ENCODE peak calls at places on chromosome 1, in seven cellular contexts. P is GM13976; V is NCI-H1694; C is germinal center; G is sigmoid colon; B is effector CD8-positive, alpha-beta T cell; L is dermis microvascular lymphatic vessel endothelial cell. U is an unnamed sample.

GRCh38 chr1:153617677-153618076 is 1.6 kb upstream of the S100A14 start:
- DNase-seq in B (peak), L (peak), P (peak), V (no peak), C (peak), G (peak), U (no peak)

GRCh38 chr1:164735315-164736052 is 176.5 kb downstream of the PBX1 start:
- DNase-seq in P (no peak), C (no peak), G (no peak), B (no peak), L (no peak), V (no peak), U (no peak)

GRCh38 chr1:51551848-51552296 is 32.8 kb upstream of the EPS15 start:
- DNase-seq in P (peak), L (no peak), V (no peak), C (no peak), B (no peak), G (no peak), U (no peak)

GRCh38 chr1:159076753-159077656 is at the start of gene AIM2:
- DNase-seq in G (no peak), V (no peak), C (peak), B (no peak), P (peak), L (no peak), U (no peak)

GRCh38 chr1:9904571-9904970 is 5.5 kb downstream of the CTNNBIP1 start:
- DNase-seq in P (no peak), V (no peak), B (no peak), G (no peak), L (no peak), C (no peak), U (no peak)

GRCh38 chr1:36885537-36886441 is 148.5 kb downstream of the GRIK3 start:
- DNase-seq in G (no peak), V (no peak), L (no peak), C (no peak), B (no peak), P (no peak), U (no peak)

GRCh38 chr1:220001095-220001501 is 45.2 kb downstream of the EPRS1 start:
- DNase-seq in C (no peak), L (peak), G (no peak), V (no peak), B (no peak), P (no peak), U (no peak)

GRCh38 chr1:212482352-212483153 is 49.8 kb downstream of the NENF start:
- DNase-seq in V (no peak), P (no peak), C (no peak), B (no peak), G (no peak), L (no peak), U (no peak)

GRCh38 chr1:106995970-106996369 is 60.5 kb upstream of the PRMT6 start:
- DNase-seq in G (no peak), B (no peak), P (peak), C (no peak), L (no peak), V (no peak), U (no peak)

GRCh38 chr1:172121071-172121717 is 279.9 kb downstream of the DNM3 start:
- DNase-seq in V (no peak), G (no peak), L (no peak), C (no peak), P (no peak), B (no peak), U (no peak)

GRCh38 chr1:50620680-50621329 is 197.6 kb upstream of the DMRTA2 start:
- DNase-seq in G (no peak), B (no peak), V (no peak), C (no peak), P (no peak), L (peak), U (no peak)

GRCh38 chr1:204338359-204338758 is 21.4 kb downstream of the PLEKHA6 start:
- DNase-seq in G (no peak), V (no peak), L (no peak), B (no peak), C (no peak), P (no peak), U (no peak)

GRCh38 chr1:98906361-98906760 is 98.3 kb downstream of the PLPPR5 start:
- DNase-seq in G (no peak), B (no peak), V (no peak), L (no peak), C (no peak), P (no peak), U (no peak)

GRCh38 chr1:35269190-35269988 is 880 bp downstream of the ZMYM4 start:
- DNase-seq in B (no peak), V (no peak), L (no peak), P (peak), C (peak), G (no peak), U (no peak)

GRCh38 chr1:155175927-155176371 is 2.3 kb downstream of the TRIM46 start:
- DNase-seq in V (peak), P (no peak), L (no peak), G (peak), B (no peak), C (no peak), U (no peak)

GRCh38 chr1:23957096-23957495 is 2.5 kb upstream of the PNRC2 start:
- DNase-seq in C (no peak), V (peak), L (no peak), P (no peak), G (no peak), B (no peak), U (no peak)

GRCh38 chr1:46526013-46526688 is 25.3 kb downstream of the KNCN start:
- DNase-seq in L (no peak), G (no peak), P (no peak), B (no peak), C (no peak), V (no peak), U (no peak)

GRCh38 chr1:181089017-181089776 is 697 bp downstream of the IER5 start:
- DNase-seq in B (no peak), G (no peak), L (no peak), C (peak), V (no peak), P (no peak), U (no peak)

GRCh38 chr1:33182452-33182851 is 609 bp upstream of the TRIM62 start:
- DNase-seq in C (no peak), V (peak), B (no peak), P (no peak), L (no peak), G (peak), U (no peak)

GRCh38 chr1:188669715-188670114 is 1807.9 kb downstream of the BRINP3 start:
- DNase-seq in L (no peak), C (no peak), B (no peak), V (peak), G (no peak), P (no peak), U (no peak)

GRCh38 chr1:213996320-213997022 is 8.7 kb downstream of the PROX1 start:
- DNase-seq in V (peak), B (no peak), C (no peak), L (no peak), G (no peak), P (no peak), U (no peak)

GRCh38 chr1:43994794-43995790 is 3.7 kb downstream of the CCDC24 start:
- DNase-seq in P (peak), L (no peak), V (no peak), B (no peak), C (no peak), G (no peak), U (peak)

GRCh38 chr1:48735753-48736152 is 40.9 kb downstream of the BEND5 start:
- DNase-seq in B (no peak), P (no peak), C (no peak), G (no peak), V (no peak), L (no peak), U (no peak)

GRCh38 chr1:23563003-23563402 is 3.7 kb upstream of the ID3 start:
- DNase-seq in C (no peak), L (no peak), B (no peak), V (no peak), P (no peak), G (peak), U (no peak)

GRCh38 chr1:22838965-22839364 is 128.3 kb downstream of the EPHB2 start:
- DNase-seq in L (no peak), G (no peak), B (no peak), P (no peak), V (no peak), C (no peak), U (no peak)

GRCh38 chr1:239457491-239458488 is 71.4 kb downstream of the CHRM3 start:
- DNase-seq in C (no peak), G (no peak), L (no peak), P (no peak), V (no peak), B (no peak), U (no peak)

GRCh38 chr1:22210176-22210575 is 67.3 kb upstream of the WNT4 start:
- DNase-seq in G (peak), B (no peak), L (no peak), V (no peak), C (no peak), P (no peak), U (no peak)

GRCh38 chr1:113542221-113542701 is 151.9 kb downstream of the MAGI3 start:
- DNase-seq in B (no peak), G (no peak), C (no peak), V (no peak), P (no peak), L (peak), U (no peak)

GRCh38 chr1:46493316-46494032 is 3.8 kb downstream of the DMBX1 start:
- DNase-seq in G (no peak), L (no peak), V (no peak), B (no peak), C (no peak), P (no peak), U (no peak)

GRCh38 chr1:95352767-95353166 is 118.8 kb downstream of the RWDD3 start:
- DNase-seq in G (no peak), L (no peak), B (no peak), V (no peak), C (no peak), P (no peak), U (no peak)

GRCh38 chr1:158161458-158161857 is 19.2 kb upstream of the CD1D start:
- DNase-seq in P (no peak), L (no peak), B (no peak), G (no peak), V (no peak), C (no peak), U (no peak)

GRCh38 chr1:200302893-200303250 is 107.0 kb downstream of the ZNF281 start:
- DNase-seq in V (no peak), G (no peak), L (no peak), B (no peak), P (no peak), C (no peak), U (no peak)

GRCh38 chr1:198253259-198253658 is 96.5 kb downstream of the NEK7 start:
- DNase-seq in C (no peak), V (no peak), B (no peak), L (no peak), G (no peak), P (peak), U (no peak)

GRCh38 chr1:110340207-110340468 is 961 bp downstream of the RBM15 start:
- DNase-seq in V (no peak), B (no peak), C (no peak), L (no peak), P (no peak), G (peak), U (no peak)

GRCh38 chr1:11078631-11079030 is 18.8 kb upstream of the SRM start:
- DNase-seq in G (peak), L (no peak), C (no peak), V (no peak), P (peak), B (no peak), U (no peak)

GRCh38 chr1:240073097-240073496 is 18.6 kb upstream of the FMN2 start:
- DNase-seq in G (no peak), P (no peak), C (no peak), B (no peak), V (no peak), L (no peak), U (no peak)

GRCh38 chr1:16617778-16618580 is 4.6 kb upstream of the NBPF1 start:
- DNase-seq in C (no peak), G (no peak), P (peak), B (no peak), L (no peak), V (no peak), U (no peak)